ENCODE peak calls at places on chromosomes 3 and 15, in seven cellular contexts. F, O, K, S, J, I and L are unnamed samples. For H3K27me3, the result is how much of the 10 kb centered on the place peaks cover.

GRCh38 chr15:72770673-72771328 is 12.8 kb downstream of the ADPGK start:
- DNase-seq in F (no peak), O (no peak), K (no peak), S (no peak), J (no peak), I (no peak), L (no peak)

GRCh38 chr3:37662708-37663107 is 199.0 kb upstream of the CTDSPL start:
- DNase-seq in F (no peak), O (no peak), K (no peak), S (no peak), J (no peak), I (no peak), L (no peak)

GRCh38 chr3:79767194-79767952 is 425 bp downstream of the ROBO1 start:
- DNase-seq in F (no peak), O (no peak), K (no peak), S (no peak), J (no peak), I (no peak), L (no peak)

GRCh38 chr3:124631727-124632126 is 98.5 kb upstream of the UMPS start:
- DNase-seq in F (no peak), O (peak), K (no peak), S (no peak), J (no peak), I (no peak), L (no peak)

GRCh38 chr15:40379853-40380252 is 2.7 kb upstream of the KNSTRN start:
- DNase-seq in F (no peak), O (peak), K (no peak), S (peak), J (no peak), I (peak), L (no peak)

GRCh38 chr3:38115645-38116427 is 21.1 kb downstream of the ACAA1 start:
- DNase-seq in F (no peak), O (peak), K (no peak), S (no peak), J (no peak), I (no peak), L (no peak)

GRCh38 chr15:39083213-39083612 is 497.7 kb upstream of the THBS1 start:
- DNase-seq in F (no peak), O (no peak), K (no peak), S (no peak), J (no peak), I (no peak), L (no peak)

GRCh38 chr3:60423556-60423955 is 827.7 kb downstream of the FHIT start:
- DNase-seq in F (no peak), O (no peak), K (no peak), S (no peak), J (no peak), I (no peak), L (no peak)

GRCh38 chr3:76051145-76051544 is 265.8 kb upstream of the ZNF717 start:
- DNase-seq in F (no peak), O (no peak), K (no peak), S (no peak), J (no peak), I (no peak), L (no peak)

GRCh38 chr3:197024881-197025735 is 4.5 kb downstream of the MELTF start:
- DNase-seq in F (no peak), O (no peak), K (no peak), S (no peak), J (no peak), I (no peak), L (no peak)

GRCh38 chr3:167882057-167882667 is 146.6 kb downstream of the SERPINI1 start:
- DNase-seq in F (no peak), O (no peak), K (no peak), S (no peak), J (no peak), I (no peak), L (no peak)

GRCh38 chr15:88764448-88764847 is 38.8 kb upstream of the ACAN start:
- DNase-seq in F (no peak), O (no peak), K (no peak), S (no peak), J (no peak), I (no peak), L (no peak)

GRCh38 chr3:39067286-39067685 is 15.5 kb downstream of the WDR48 start:
- DNase-seq in F (no peak), O (no peak), K (no peak), S (no peak), J (no peak), I (no peak), L (no peak)

GRCh38 chr15:71844916-71845315 is 34.6 kb downstream of the NR2E3 start:
- DNase-seq in F (no peak), O (no peak), K (no peak), S (no peak), J (no peak), I (no peak), L (no peak)

GRCh38 chr3:177824190-177824786 is 627.0 kb upstream of the TBL1XR1 start:
- DNase-seq in F (peak), O (peak), K (no peak), S (peak), J (no peak), I (peak), L (no peak)

GRCh38 chr3:52533623-52534280 is at the start of gene NT5DC2:
- DNase-seq in F (peak), O (peak), K (peak), S (peak), J (peak), I (peak), L (peak)

GRCh38 chr3:132032959-132033358 is 1.9 kb downstream of the CPNE4 start:
- DNase-seq in F (no peak), O (no peak), K (no peak), S (no peak), J (no peak), I (no peak), L (no peak)

GRCh38 chr3:180311242-180311641 is 274.5 kb upstream of the PEX5L start:
- DNase-seq in F (no peak), O (no peak), K (no peak), S (no peak), J (no peak), I (no peak), L (no peak)

GRCh38 chr15:82393671-82394070 is 35.9 kb upstream of the GOLGA6L9 start:
- DNase-seq in F (no peak), O (no peak), K (no peak), S (no peak), J (no peak), I (no peak), L (no peak)

GRCh38 chr3:39025222-39025970 is 26.3 kb downstream of the SCN11A start:
- DNase-seq in F (no peak), O (no peak), K (no peak), S (peak), J (no peak), I (no peak), L (no peak)

GRCh38 chr3:126125781-126126251 is 41.9 kb upstream of the SLC41A3 start:
- DNase-seq in F (peak), O (peak), K (peak), S (peak), J (peak), I (peak), L (no peak)

GRCh38 chr3:50226888-50227389 is 9.1 kb upstream of the GNAI2 start:
- DNase-seq in F (no peak), O (no peak), K (no peak), S (peak), J (no peak), I (peak), L (peak)

GRCh38 chr15:34047893-34048775 is 9.1 kb upstream of the AVEN start:
- DNase-seq in F (peak), O (no peak), K (no peak), S (no peak), J (no peak), I (no peak), L (no peak)

GRCh38 chr3:63092545-63092944 is 185.6 kb upstream of the SYNPR start:
- DNase-seq in F (no peak), O (no peak), K (no peak), S (no peak), J (no peak), I (no peak), L (no peak)
- TF ChIP-seq CTCF in F (no peak), O (no peak), K (no peak), S (no peak), J (no peak), I (no peak), L (no peak)

GRCh38 chr3:134364936-134365765 is 9.1 kb downstream of the AMOTL2 start:
- DNase-seq in F (no peak), O (no peak), K (no peak), S (no peak), J (no peak), I (no peak), L (no peak)

GRCh38 chr3:134366928-134367352 is 7.3 kb downstream of the AMOTL2 start:
- DNase-seq in F (no peak), O (peak), K (no peak), S (no peak), J (no peak), I (no peak), L (no peak)

GRCh38 chr3:134365766-134366065 is 8.5 kb downstream of the AMOTL2 start:
- DNase-seq in F (no peak), O (no peak), K (no peak), S (no peak), J (no peak), I (no peak), L (no peak)

GRCh38 chr3:134367412-134367811 is 6.8 kb downstream of the AMOTL2 start:
- DNase-seq in F (no peak), O (no peak), K (no peak), S (no peak), J (no peak), I (no peak), L (no peak)

DNA sequence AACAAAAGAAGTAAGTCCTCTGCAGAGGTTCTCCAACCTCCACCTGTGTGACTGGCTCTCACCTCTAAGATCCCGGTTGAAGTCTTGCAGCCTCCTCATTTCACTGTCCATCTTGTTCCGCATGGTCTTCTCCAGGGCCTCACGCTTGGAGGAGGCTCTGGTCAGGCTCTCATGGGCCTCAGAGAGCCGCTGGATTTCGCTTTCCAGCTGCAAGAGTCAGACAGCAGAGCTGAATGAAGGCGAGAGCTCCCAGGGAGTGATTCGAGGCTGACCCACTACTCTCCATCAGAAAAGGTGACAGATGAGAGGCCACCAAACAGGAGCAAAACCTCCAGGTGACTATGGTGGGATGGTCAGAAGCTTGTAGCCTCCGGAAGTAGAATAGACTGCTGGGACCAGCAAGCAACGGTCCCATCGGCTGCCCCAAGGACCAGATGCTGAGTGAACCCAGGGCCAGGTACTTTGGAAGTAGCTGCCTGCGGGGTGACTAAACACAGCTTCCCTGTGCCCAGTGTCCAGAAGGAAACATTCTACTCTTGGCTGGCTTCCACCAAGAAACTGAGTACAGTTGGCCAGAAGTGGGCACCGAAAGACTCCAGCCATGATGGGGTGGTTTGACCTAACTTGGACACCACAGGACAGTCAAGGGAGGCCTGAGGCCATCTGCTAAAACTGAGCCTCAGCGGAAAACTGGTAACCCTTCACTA is 7.9 kb downstream of the AMOTL2 start:
- DNase-seq in F (no peak), O (no peak), K (no peak), S (no peak), J (no peak), I (no peak), L (no peak)
- H3K27ac ChIP-seq in F (peak), O (peak), K (no peak), S (no peak), J (no peak), I (peak), L (no peak)

DNA sequence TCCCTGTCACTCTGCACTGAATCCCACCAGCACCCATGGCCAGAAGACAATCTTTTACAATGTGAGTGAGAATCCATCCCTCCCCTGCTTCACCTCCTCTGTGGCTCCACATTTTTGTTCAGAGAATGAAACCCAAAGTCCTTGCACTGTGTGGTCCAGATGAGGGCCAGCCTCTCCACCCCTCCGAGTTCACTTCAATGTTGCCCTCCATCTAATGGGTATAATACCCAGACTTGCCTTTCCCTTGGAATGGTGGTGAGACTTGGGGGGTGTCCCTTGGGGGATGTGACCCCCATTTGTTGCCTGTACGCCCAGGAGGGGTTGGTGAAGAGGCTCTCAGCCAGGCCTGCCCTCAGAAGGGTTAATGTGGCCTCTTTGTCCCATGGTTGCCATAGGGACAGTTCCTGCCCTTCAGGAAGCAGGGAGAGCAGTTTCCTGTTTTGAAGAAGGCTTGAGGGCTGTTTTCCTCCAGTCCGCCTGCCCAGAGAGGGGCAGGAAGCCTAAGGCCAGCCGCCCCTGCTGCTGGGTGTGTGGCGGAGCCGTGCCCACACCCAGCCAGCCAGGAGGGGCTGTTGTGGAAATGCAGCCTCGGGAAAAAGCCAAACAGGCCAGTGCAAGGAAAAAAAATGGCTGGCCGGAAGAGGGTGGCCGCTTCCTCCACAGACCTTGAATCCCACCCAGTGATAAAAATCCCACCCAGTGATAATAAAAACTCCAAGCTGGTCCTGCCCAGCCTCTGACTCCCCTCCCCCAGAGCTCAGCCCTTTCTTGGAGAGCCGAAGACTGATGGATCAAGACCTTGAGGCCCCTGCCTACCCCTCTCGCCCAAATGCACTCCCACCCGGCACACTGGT is 14.6 kb upstream of the FGD5 start:
- DNase-seq in F (no peak), O (no peak), K (no peak), S (no peak), J (no peak), I (no peak), L (no peak)
- H3K27me3 ChIP-seq in F (half or more), O (under half), K (under half), S (under half), J (under half), I (under half), L (under half)

DNA sequence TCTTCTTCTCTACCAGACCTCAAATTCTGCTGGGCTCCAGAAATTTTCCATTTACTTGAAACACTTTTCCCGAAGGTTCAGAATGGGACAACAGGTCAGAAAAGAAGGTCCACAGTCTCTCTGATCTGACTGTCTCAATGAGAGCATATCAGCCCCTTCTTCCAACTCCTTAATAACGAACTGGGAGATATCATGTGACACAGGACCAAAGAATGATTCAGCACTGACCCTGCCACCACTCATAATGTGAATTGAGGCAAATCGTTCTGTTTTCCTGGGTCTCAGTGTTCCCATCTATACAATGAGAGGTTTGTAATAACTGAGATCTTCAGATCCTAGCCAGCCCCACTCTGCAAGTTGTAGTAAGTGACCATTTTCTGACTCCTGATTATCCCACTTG is 500.5 kb downstream of the NTRK3 start:
- DNase-seq in F (no peak), O (no peak), K (no peak), S (no peak), J (no peak), I (no peak), L (no peak)
- TF ChIP-seq CTCF in F (no peak), O (no peak), K (no peak), S (no peak), J (no peak), I (no peak), L (no peak)

GRCh38 chr3:48232734-48233133 is 8.2 kb upstream of the ZNF589 start:
- DNase-seq in F (peak), O (peak), K (peak), S (peak), J (peak), I (peak), L (peak)
- H3K27ac ChIP-seq in F (peak), O (peak), K (peak), S (peak), J (no peak), I (no peak), L (no peak)